ENCODE peak calls at places on chromosome 10, in five cellular contexts. Y is activated CD4-positive, alpha-beta T cell treated with anti-CD3 and anti-CD28 coated beads, Interleukin-2, amount 50 U/mL, for 24 hours; M is M059J; J is GM04504; F is tibial nerve. E is an unnamed sample.

GRCh38 chr10:10460452-10460851 is 557.2 kb upstream of the CELF2 start:
- DNase-seq in M (no peak), J (no peak), Y (no peak), F (no peak), E (no peak)

GRCh38 chr10:83108565-83109333 is 1030.6 kb upstream of the GHITM start:
- DNase-seq in Y (no peak), F (no peak), J (no peak), M (no peak), E (no peak)

GRCh38 chr10:58514102-58514472 is 1.4 kb downstream of the BICC1 start:
- DNase-seq in J (no peak), Y (no peak), F (no peak), M (peak; percentile 31), E (no peak)

GRCh38 chr10:80288849-80289248 is 609 bp downstream of the MAT1A start:
- DNase-seq in J (no peak), M (no peak), Y (no peak), F (no peak), E (no peak)

GRCh38 chr10:47195274-47195885 is 104.6 kb upstream of the GDF10 start:
- DNase-seq in M (no peak), J (no peak), F (no peak), Y (no peak), E (no peak)

GRCh38 chr10:51895209-51895608 is 195.8 kb upstream of the CSTF2T start:
- DNase-seq in F (peak; percentile 59), Y (no peak), J (peak; percentile 95), M (no peak), E (no peak)

GRCh38 chr10:122279725-122280141 is 8.6 kb downstream of the BTBD16 start:
- DNase-seq in F (no peak), M (peak; percentile 45), Y (no peak), J (no peak), E (peak; percentile 57)

GRCh38 chr10:77643795-77644468 is 6.3 kb upstream of the KCNMA1 start:
- DNase-seq in Y (no peak), J (no peak), F (no peak), M (peak; percentile 65), E (peak; percentile 74)

GRCh38 chr10:71893258-71893815 is 42.3 kb upstream of the PSAP start:
- DNase-seq in J (no peak), M (no peak), F (no peak), Y (no peak), E (no peak)

GRCh38 chr10:110505130-110505815 is 7.6 kb downstream of the DUSP5 start:
- DNase-seq in F (no peak), M (no peak), Y (no peak), J (no peak), E (no peak)

GRCh38 chr10:121282797-121283515 is 315.3 kb downstream of the FGFR2 start:
- DNase-seq in J (no peak), F (no peak), M (no peak), Y (no peak), E (no peak)

GRCh38 chr10:93254180-93254847 is 180.6 kb downstream of the CYP26A1 start:
- DNase-seq in Y (no peak), F (no peak), J (no peak), M (no peak), E (no peak)

GRCh38 chr10:63929826-63930467 is 408.7 kb downstream of the REEP3 start:
- DNase-seq in F (no peak), J (no peak), M (peak; percentile 1), Y (no peak), E (peak; percentile 8)

GRCh38 chr10:77565590-77566023 is 72.0 kb downstream of the KCNMA1 start:
- DNase-seq in F (no peak), Y (no peak), J (no peak), M (peak; percentile 32), E (no peak)

GRCh38 chr10:110356628-110357245 is 52.0 kb upstream of the SMNDC1 start:
- DNase-seq in M (peak; percentile 81), F (no peak), Y (peak; percentile 34), J (no peak), E (peak; percentile 87)

GRCh38 chr10:123565691-123566660 is 100.2 kb upstream of the GPR26 start:
- DNase-seq in M (no peak), J (no peak), F (no peak), Y (no peak), E (no peak)

GRCh38 chr10:72261323-72262018 is 12.3 kb upstream of the DDIT4 start:
- DNase-seq in F (no peak), Y (no peak), J (no peak), M (peak; percentile 44), E (no peak)